ENCODE peak calls at places on chromosomes 2 and 18, in four cellular contexts. One of them, this sample, is unnamed.

GRCh38 chr2:69538872-69539548 is 101.8 kb upstream of the NFU1 start:
- DNase-seq in IMR-90: no peak
- DNase-seq in neuronal stem cell: no peak
- DNase-seq in mesenchymal stem cell: peak
- DNase-seq in this sample: peak

GRCh38 chr2:9424447-9425164 is 1.2 kb downstream of the CPSF3 start:
- DNase-seq in IMR-90: no peak
- DNase-seq in neuronal stem cell: no peak
- DNase-seq in mesenchymal stem cell: no peak
- DNase-seq in this sample: no peak

GRCh38 chr2:33726415-33726814 is 127.3 kb upstream of the FAM98A start:
- DNase-seq in IMR-90: no peak
- DNase-seq in neuronal stem cell: no peak
- DNase-seq in mesenchymal stem cell: no peak
- DNase-seq in this sample: no peak

GRCh38 chr2:137508739-137509384 is 455.4 kb upstream of the HNMT start:
- DNase-seq in IMR-90: no peak
- DNase-seq in neuronal stem cell: no peak
- DNase-seq in mesenchymal stem cell: no peak
- DNase-seq in this sample: peak

GRCh38 chr2:147631294-147631693 is 213.5 kb upstream of the ACVR2A start:
- DNase-seq in IMR-90: no peak
- DNase-seq in neuronal stem cell: no peak
- DNase-seq in mesenchymal stem cell: no peak
- DNase-seq in this sample: no peak

GRCh38 chr18:26722582-26722931 is 142.9 kb downstream of the AQP4 start:
- DNase-seq in IMR-90: no peak
- DNase-seq in neuronal stem cell: no peak
- DNase-seq in mesenchymal stem cell: no peak
- DNase-seq in this sample: no peak

GRCh38 chr2:121019073-121019472 is 265.9 kb downstream of the TFCP2L1 start:
- DNase-seq in IMR-90: peak
- DNase-seq in neuronal stem cell: no peak
- DNase-seq in mesenchymal stem cell: no peak
- DNase-seq in this sample: no peak

GRCh38 chr18:70288171-70288850 is 534 bp upstream of the SOCS6 start:
- DNase-seq in IMR-90: peak
- DNase-seq in neuronal stem cell: peak
- DNase-seq in mesenchymal stem cell: peak
- DNase-seq in this sample: peak

GRCh38 chr2:182302972-182303371 is 123.9 kb downstream of the PDE1A start:
- DNase-seq in IMR-90: no peak
- DNase-seq in neuronal stem cell: no peak
- DNase-seq in mesenchymal stem cell: no peak
- DNase-seq in this sample: no peak

GRCh38 chr2:221844966-221845365 is 272.9 kb upstream of the EPHA4 start:
- DNase-seq in IMR-90: no peak
- DNase-seq in neuronal stem cell: no peak
- DNase-seq in mesenchymal stem cell: no peak
- DNase-seq in this sample: no peak

GRCh38 chr2:151809073-151809383 is 19.2 kb downstream of the ARL5A start:
- DNase-seq in IMR-90: no peak
- DNase-seq in neuronal stem cell: no peak
- DNase-seq in mesenchymal stem cell: no peak
- DNase-seq in this sample: no peak

GRCh38 chr2:37671816-37672103 is 318 bp upstream of the CDC42EP3 start:
- DNase-seq in IMR-90: no peak
- DNase-seq in neuronal stem cell: no peak
- DNase-seq in mesenchymal stem cell: no peak
- DNase-seq in this sample: no peak

GRCh38 chr2:619964-620363 is 57.2 kb downstream of the TMEM18 start:
- DNase-seq in IMR-90: no peak
- DNase-seq in neuronal stem cell: no peak
- DNase-seq in mesenchymal stem cell: no peak
- DNase-seq in this sample: no peak

GRCh38 chr2:201709747-201710146 is 11.3 kb upstream of the MPP4 start:
- DNase-seq in IMR-90: no peak
- DNase-seq in neuronal stem cell: no peak
- DNase-seq in mesenchymal stem cell: no peak
- DNase-seq in this sample: no peak

GRCh38 chr18:74840492-74841167 is 243.0 kb downstream of the ZNF407 start:
- DNase-seq in IMR-90: peak
- DNase-seq in neuronal stem cell: no peak
- DNase-seq in mesenchymal stem cell: peak
- DNase-seq in this sample: peak

GRCh38 chr18:78875268-78875997 is 104.2 kb upstream of the SALL3 start:
- DNase-seq in IMR-90: no peak
- DNase-seq in neuronal stem cell: peak
- DNase-seq in mesenchymal stem cell: no peak
- DNase-seq in this sample: peak

GRCh38 chr2:5236308-5236707 is 455.9 kb upstream of the SOX11 start:
- DNase-seq in IMR-90: no peak
- DNase-seq in neuronal stem cell: peak
- DNase-seq in mesenchymal stem cell: no peak
- DNase-seq in this sample: peak

GRCh38 chr18:9719421-9719981 is 11.4 kb downstream of the RAB31 start:
- DNase-seq in IMR-90: peak
- DNase-seq in neuronal stem cell: no peak
- DNase-seq in mesenchymal stem cell: peak
- DNase-seq in this sample: peak

GRCh38 chr2:179410552-179411356 is 146.1 kb upstream of the SESTD1 start:
- DNase-seq in IMR-90: peak
- DNase-seq in neuronal stem cell: peak
- DNase-seq in mesenchymal stem cell: peak
- DNase-seq in this sample: peak

GRCh38 chr2:204650611-204651010 is 105.3 kb downstream of the PARD3B start:
- DNase-seq in IMR-90: no peak
- DNase-seq in neuronal stem cell: no peak
- DNase-seq in mesenchymal stem cell: no peak
- DNase-seq in this sample: no peak

GRCh38 chr2:16650287-16651249 is 15.1 kb downstream of the CYRIA start:
- DNase-seq in IMR-90: peak
- DNase-seq in neuronal stem cell: no peak
- DNase-seq in mesenchymal stem cell: peak
- DNase-seq in this sample: no peak

GRCh38 chr2:74003494-74004211 is 18.9 kb downstream of the TET3 start:
- DNase-seq in IMR-90: peak
- DNase-seq in neuronal stem cell: no peak
- DNase-seq in mesenchymal stem cell: peak
- DNase-seq in this sample: peak

GRCh38 chr2:56713161-56713676 is 529.4 kb downstream of the CCDC85A start:
- DNase-seq in IMR-90: peak
- DNase-seq in neuronal stem cell: no peak
- DNase-seq in mesenchymal stem cell: peak
- DNase-seq in this sample: peak

GRCh38 chr2:71665168-71666093 is 212.1 kb downstream of the DYSF start:
- DNase-seq in IMR-90: no peak
- DNase-seq in neuronal stem cell: no peak
- DNase-seq in mesenchymal stem cell: no peak
- DNase-seq in this sample: no peak

DNA sequence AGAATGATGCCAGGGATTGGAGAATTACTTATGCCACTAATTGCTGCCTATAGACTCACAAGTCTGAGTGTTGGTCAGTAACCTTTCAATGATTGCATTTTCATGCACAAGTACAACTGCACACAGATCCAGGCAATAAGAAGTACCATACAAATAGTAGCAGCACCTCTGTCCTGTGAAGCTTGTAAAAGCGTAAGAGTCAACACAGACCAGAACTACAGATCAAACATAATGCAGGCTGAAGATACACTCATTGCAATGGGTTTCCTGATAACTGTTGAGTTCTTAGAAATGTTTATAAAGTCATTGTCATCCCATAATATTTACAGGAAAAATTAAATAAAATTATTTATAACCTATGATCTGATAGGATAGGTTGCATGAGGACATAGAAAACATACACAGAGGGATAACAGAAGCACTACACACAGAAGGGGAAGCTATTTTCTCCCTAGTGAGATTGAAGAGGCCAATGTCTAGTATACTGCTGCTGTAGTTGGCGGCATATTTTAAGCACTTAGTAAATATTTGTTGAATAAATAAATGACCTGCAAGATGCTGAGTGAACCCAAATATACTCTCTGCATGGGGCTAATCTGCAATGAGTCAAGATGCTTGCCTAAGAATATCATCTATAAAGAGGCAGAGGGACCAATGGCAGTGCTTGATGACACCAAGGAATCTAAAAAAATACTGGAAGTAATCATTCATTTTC is 5.7 kb upstream of the PIK3C3 start:
- DNase-seq in IMR-90: peak
- DNase-seq in neuronal stem cell: no peak
- DNase-seq in mesenchymal stem cell: no peak
- DNase-seq in this sample: no peak
- H2BK15ac ChIP-seq in IMR-90: no peak
- H2BK15ac ChIP-seq in neuronal stem cell: no peak
- H2BK15ac ChIP-seq in mesenchymal stem cell: no peak
- H2BK15ac ChIP-seq in this sample: no peak

GRCh38 chr2:6759689-6760088 is 106.0 kb downstream of the CMPK2 start:
- DNase-seq in IMR-90: no peak
- DNase-seq in neuronal stem cell: no peak
- DNase-seq in mesenchymal stem cell: no peak
- DNase-seq in this sample: no peak

GRCh38 chr2:6764968-6765723 is 100.6 kb downstream of the CMPK2 start:
- DNase-seq in IMR-90: no peak
- DNase-seq in neuronal stem cell: no peak
- DNase-seq in mesenchymal stem cell: no peak
- DNase-seq in this sample: no peak

GRCh38 chr2:6757215-6757614 is 108.5 kb downstream of the CMPK2 start:
- DNase-seq in IMR-90: no peak
- DNase-seq in neuronal stem cell: no peak
- DNase-seq in mesenchymal stem cell: no peak
- DNase-seq in this sample: no peak

GRCh38 chr2:6754412-6754811 is 111.3 kb downstream of the CMPK2 start:
- DNase-seq in IMR-90: no peak
- DNase-seq in neuronal stem cell: no peak
- DNase-seq in mesenchymal stem cell: no peak
- DNase-seq in this sample: peak

GRCh38 chr2:6760132-6760531 is 105.6 kb downstream of the CMPK2 start:
- DNase-seq in IMR-90: no peak
- DNase-seq in neuronal stem cell: no peak
- DNase-seq in mesenchymal stem cell: no peak
- DNase-seq in this sample: no peak
- H2BK15ac ChIP-seq in IMR-90: no peak
- H2BK15ac ChIP-seq in neuronal stem cell: no peak
- H2BK15ac ChIP-seq in mesenchymal stem cell: no peak
- H2BK15ac ChIP-seq in this sample: no peak

GRCh38 chr2:162787616-162788015 is 51.0 kb downstream of the KCNH7 start:
- DNase-seq in IMR-90: no peak
- DNase-seq in neuronal stem cell: no peak
- DNase-seq in mesenchymal stem cell: no peak
- DNase-seq in this sample: no peak
- H2BK15ac ChIP-seq in IMR-90: no peak
- H2BK15ac ChIP-seq in neuronal stem cell: peak
- H2BK15ac ChIP-seq in mesenchymal stem cell: no peak
- H2BK15ac ChIP-seq in this sample: no peak

GRCh38 chr2:162712598-162712997 is 126.0 kb downstream of the KCNH7 start:
- DNase-seq in IMR-90: no peak
- DNase-seq in neuronal stem cell: no peak
- DNase-seq in mesenchymal stem cell: no peak
- DNase-seq in this sample: no peak

GRCh38 chr2:162720559-162721271 is 117.9 kb downstream of the KCNH7 start:
- DNase-seq in IMR-90: no peak
- DNase-seq in neuronal stem cell: no peak
- DNase-seq in mesenchymal stem cell: no peak
- DNase-seq in this sample: no peak

GRCh38 chr2:162711832-162712540 is 126.6 kb downstream of the KCNH7 start:
- DNase-seq in IMR-90: no peak
- DNase-seq in neuronal stem cell: no peak
- DNase-seq in mesenchymal stem cell: no peak
- DNase-seq in this sample: peak

GRCh38 chr2:162710282-162710891 is 128.2 kb downstream of the KCNH7 start:
- DNase-seq in IMR-90: no peak
- DNase-seq in neuronal stem cell: no peak
- DNase-seq in mesenchymal stem cell: peak
- DNase-seq in this sample: no peak

GRCh38 chr2:162716122-162716521 is 122.4 kb downstream of the KCNH7 start:
- DNase-seq in IMR-90: no peak
- DNase-seq in neuronal stem cell: no peak
- DNase-seq in mesenchymal stem cell: no peak
- DNase-seq in this sample: no peak
- H2BK15ac ChIP-seq in IMR-90: no peak
- H2BK15ac ChIP-seq in neuronal stem cell: no peak
- H2BK15ac ChIP-seq in mesenchymal stem cell: no peak
- H2BK15ac ChIP-seq in this sample: no peak

GRCh38 chr2:200064879-200065278 is 109.5 kb downstream of the MAIP1 start:
- DNase-seq in IMR-90: no peak
- DNase-seq in neuronal stem cell: no peak
- DNase-seq in mesenchymal stem cell: peak
- DNase-seq in this sample: no peak
- H2BK15ac ChIP-seq in IMR-90: no peak
- H2BK15ac ChIP-seq in neuronal stem cell: no peak
- H2BK15ac ChIP-seq in mesenchymal stem cell: no peak
- H2BK15ac ChIP-seq in this sample: no peak

DNA sequence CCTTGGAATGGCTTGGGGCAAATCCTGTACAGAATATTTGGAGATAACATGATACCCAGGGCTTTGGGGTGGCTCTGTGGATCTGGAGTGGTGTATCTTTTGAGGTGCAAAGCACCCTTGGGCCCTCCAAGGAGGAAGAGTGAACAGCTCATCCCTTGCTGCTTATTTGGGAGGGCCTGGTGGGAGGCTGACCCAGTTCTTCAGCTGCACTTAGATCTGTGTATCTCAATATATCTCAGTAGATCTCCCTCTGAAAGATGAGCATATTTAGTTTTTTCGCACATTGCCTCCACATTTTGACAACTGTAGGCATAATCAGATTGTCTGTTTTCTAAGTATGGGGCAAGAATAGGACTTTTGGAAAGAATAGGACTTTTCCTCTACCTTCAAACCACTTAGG is 2.8 kb downstream of the TRIM54 start:
- DNase-seq in IMR-90: no peak
- DNase-seq in neuronal stem cell: no peak
- DNase-seq in mesenchymal stem cell: no peak
- DNase-seq in this sample: no peak
- H2BK15ac ChIP-seq in IMR-90: no peak
- H2BK15ac ChIP-seq in neuronal stem cell: no peak
- H2BK15ac ChIP-seq in mesenchymal stem cell: no peak
- H2BK15ac ChIP-seq in this sample: no peak

This sample was measured in mesendoderm.